ENCODE peak calls at places on chromosomes 16 and 17, in nine cellular contexts. Y is fibroblast of lung; L is colonic mucosa; I is AG04450; Z is OCI-LY7; F is brain microvascular endothelial cell; K is CD4-positive, alpha-beta memory T cell; X is HFF-Myc; D is fibroblast of pulmonary artery. P is an unnamed sample.

GRCh38 chr16:4021070-4021779 is 95.0 kb downstream of the ADCY9 start:
- DNase-seq in Z (no peak), K (no peak), I (no peak), Y (no peak), L (peak; percentile 92), D (no peak), F (no peak), X (no peak), P (no peak)

GRCh38 chr16:89826531-89827382 is 1.5 kb upstream of the SPIRE2 start:
- DNase-seq in L (no peak), X (no peak), K (no peak), Y (no peak), I (no peak), F (no peak), D (no peak), Z (no peak), P (no peak)

GRCh38 chr16:15509051-15509592 is 74.7 kb downstream of the BMERB1 start:
- DNase-seq in Y (peak; percentile 25), L (no peak), X (no peak), F (peak; percentile 84), K (peak; percentile 48), Z (no peak), I (no peak), D (no peak), P (peak; percentile 19)

GRCh38 chr17:10739341-10739905 is 9.6 kb upstream of the TMEM220 start:
- DNase-seq in X (no peak), I (no peak), K (no peak), Y (no peak), L (no peak), Z (no peak), D (no peak), F (no peak), P (no peak)

GRCh38 chr17:27993161-27993695 is 49.2 kb upstream of the NLK start:
- DNase-seq in K (no peak), I (no peak), X (no peak), Z (no peak), L (no peak), D (no peak), F (no peak), Y (no peak), P (no peak)

GRCh38 chr17:79023886-79024771 is at the start of gene C1QTNF1:
- DNase-seq in X (no peak), Y (no peak), Z (no peak), I (no peak), F (no peak), K (peak; percentile 30), D (peak; percentile 75), L (peak; percentile 73), P (peak; percentile 85)

GRCh38 chr17:28416703-28417311 is 10.8 kb upstream of the SLC46A1 start:
- DNase-seq in F (peak; percentile 58), I (peak; percentile 24), Z (peak; percentile 68), L (peak; percentile 59), D (peak; percentile 74), K (peak; percentile 45), Y (peak; percentile 53), X (peak; percentile 21), P (peak; percentile 53)

GRCh38 chr17:13114601-13115024 is 96.8 kb upstream of the ELAC2 start:
- DNase-seq in X (peak; percentile 24), I (peak; percentile 24), Y (peak; percentile 79), F (peak; percentile 5), L (peak; percentile 19), Z (peak; percentile 2), D (peak; percentile 39), K (no peak), P (peak; percentile 13)

GRCh38 chr17:27560668-27561067 is 70.3 kb upstream of the LGALS9 start:
- DNase-seq in F (no peak), D (peak; percentile 62), L (peak; percentile 75), K (no peak), X (no peak), Y (no peak), I (no peak), Z (no peak), P (no peak)

GRCh38 chr16:10641953-10642949 is 52.5 kb downstream of the TEKT5 start:
- DNase-seq in Y (no peak), D (no peak), I (no peak), F (no peak), Z (no peak), X (no peak), K (no peak), L (no peak), P (no peak)

GRCh38 chr17:2690165-2691068 is 21.1 kb downstream of the CLUH start:
- DNase-seq in X (no peak), Z (no peak), L (peak; percentile 17), D (no peak), Y (no peak), I (no peak), K (no peak), F (no peak), P (no peak)

GRCh38 chr17:80123791-80124190 is 22.4 kb downstream of the GAA start:
- DNase-seq in K (no peak), D (peak; percentile 48), X (no peak), Z (no peak), F (no peak), Y (peak; percentile 76), I (no peak), L (no peak), P (no peak)

GRCh38 chr17:44585315-44585714 is 28.0 kb downstream of the FZD2 start:
- DNase-seq in I (no peak), L (no peak), K (no peak), Y (peak; percentile 20), D (no peak), Z (no peak), X (no peak), F (no peak), P (no peak)

GRCh38 chr16:24273511-24273910 is 17.4 kb downstream of the CACNG3 start:
- DNase-seq in F (no peak), K (no peak), Y (peak; percentile 1), L (no peak), I (no peak), D (no peak), Z (no peak), X (no peak), P (no peak)

GRCh38 chr17:78265121-78265520 is 33.7 kb downstream of the TMEM235 start:
- DNase-seq in Y (no peak), L (no peak), I (no peak), Z (no peak), F (no peak), X (no peak), K (no peak), D (no peak), P (no peak)

GRCh38 chr17:45046536-45047125 is 4.8 kb downstream of the DCAKD start:
- DNase-seq in I (no peak), D (no peak), X (no peak), L (no peak), Y (peak; percentile 39), F (no peak), K (no peak), Z (no peak), P (no peak)

GRCh38 chr16:26981266-26981938 is 85.3 kb upstream of the C16orf82 start:
- DNase-seq in D (peak; percentile 31), F (peak; percentile 71), Y (peak; percentile 82), L (no peak), I (peak; percentile 72), K (no peak), Z (no peak), X (no peak), P (no peak)

GRCh38 chr16:47712276-47713224 is 251.4 kb downstream of the PHKB start:
- DNase-seq in D (no peak), X (no peak), K (no peak), Z (no peak), Y (peak; percentile 47), F (peak; percentile 4), L (no peak), I (no peak), P (no peak)

DNA sequence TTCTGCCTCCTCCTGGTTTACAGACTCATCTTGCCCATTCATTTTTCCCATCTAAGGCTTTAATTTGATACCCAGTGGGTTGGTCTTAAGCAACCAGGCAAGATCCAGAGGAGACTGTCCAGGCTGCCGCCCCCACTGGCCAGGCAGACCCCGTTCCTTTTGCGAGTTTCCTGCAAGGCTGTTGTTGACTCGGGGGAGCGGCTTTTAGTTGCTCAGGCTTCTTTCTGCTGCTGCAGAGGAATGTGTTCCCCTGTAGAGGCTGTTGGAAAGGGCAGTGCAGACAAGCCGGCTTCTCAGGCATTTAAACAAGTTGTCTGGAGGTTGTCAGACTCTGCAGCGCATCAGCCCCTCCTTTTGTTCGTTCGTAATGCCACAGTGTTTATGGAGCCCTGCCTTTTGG is 231.2 kb downstream of the PRKCA start:
- DNase-seq in F (peak; percentile 63), D (peak; percentile 53), K (no peak), I (peak; percentile 43), X (no peak), Y (peak; percentile 80), L (no peak), Z (no peak), P (no peak)
- H3K4me3 ChIP-seq in F (no peak overlapping the region), D (no peak overlapping the region), K (no peak overlapping the region), I (peak overlapping the region; percentile 13), X (no peak overlapping the region), Y (no peak overlapping the region), L (no peak overlapping the region), Z (no peak overlapping the region), P (no peak overlapping the region)

GRCh38 chr17:57488856-57489255 is 232.5 kb downstream of the MSI2 start:
- DNase-seq in Y (no peak), D (no peak), Z (no peak), F (no peak), L (no peak), I (no peak), X (no peak), K (no peak), P (no peak)
- H3K4me3 ChIP-seq in Y (no peak overlapping the region), D (no peak overlapping the region), Z (no peak overlapping the region), F (no peak overlapping the region), L (no peak overlapping the region), I (no peak overlapping the region), X (no peak overlapping the region), K (no peak overlapping the region), P (no peak overlapping the region)

GRCh38 chr17:60743812-60744211 is 66.2 kb downstream of the BCAS3 start:
- DNase-seq in X (peak; percentile 3), D (peak; percentile 65), Z (no peak), L (no peak), F (no peak), Y (peak; percentile 86), K (no peak), I (peak; percentile 10), P (no peak)
- H3K4me3 ChIP-seq in X (peak overlapping the region; percentile 4), D (peak overlapping the region; percentile 23), Z (no peak overlapping the region), L (no peak overlapping the region), F (peak overlapping the region; percentile 6), Y (peak overlapping the region; percentile 34), K (no peak overlapping the region), I (peak overlapping the region; percentile 21), P (no peak overlapping the region)

GRCh38 chr17:63703029-63703428 is 3.1 kb upstream of the LIMD2 start:
- DNase-seq in K (no peak), Z (no peak), D (no peak), F (no peak), Y (no peak), L (no peak), X (no peak), I (no peak), P (no peak)

GRCh38 chr17:63700528-63701441 is 860 bp upstream of the LIMD2 start:
- DNase-seq in X (no peak), Y (peak; percentile 67), D (peak; percentile 63), Z (peak; percentile 82), I (no peak), L (no peak), F (peak; percentile 39), K (peak; percentile 59), P (peak; percentile 36)

GRCh38 chr17:63701477-63702222 is 1.7 kb upstream of the LIMD2 start:
- DNase-seq in I (no peak), F (no peak), Z (peak; percentile 78), D (no peak), Y (no peak), K (peak; percentile 77), L (no peak), X (no peak), P (peak; percentile 64)

GRCh38 chr17:63702616-63703015 is 2.7 kb upstream of the LIMD2 start:
- DNase-seq in F (no peak), L (no peak), I (no peak), D (no peak), Y (no peak), X (no peak), K (no peak), Z (no peak), P (no peak)

GRCh38 chr17:63702223-63702577 is 2.3 kb upstream of the LIMD2 start:
- DNase-seq in D (no peak), L (peak; percentile 42), F (no peak), X (no peak), Y (no peak), I (no peak), K (peak; percentile 67), Z (peak; percentile 85), P (peak; percentile 54)
- H3K4me3 ChIP-seq in D (no peak overlapping the region), L (no peak overlapping the region), F (no peak overlapping the region), X (no peak overlapping the region), Y (no peak overlapping the region), I (no peak overlapping the region), K (peak overlapping the region; percentile 77), Z (peak overlapping the region; percentile 89), P (no peak overlapping the region)

P was measured in DND-41.